ENCODE peak calls at places on chromosomes 5 and 9, in six cellular contexts. U is NCI-H1105; D is HS-5; A is heart left ventricle; V is GM19239; L is activated T-helper 1 cell treated with anti-CD3 and anti-CD28 coated beads, Interleukin-12 subunit alpha, Interleukin-12 subunit beta, Interleukin-2, Interleukin-4 antibody, amounts not matched to agents 30 ng/mL and 10 ng/mL and 1 ng/mL, durations not matched to agents 14 hours and 24 hours and 36 hours. R is an unnamed sample.

GRCh38 chr5:170296036-170296934 is 1.3 kb downstream of the LCP2 start:
- DNase-seq in U (no peak), D (no peak), A (no peak), V (no peak), L (no peak), R (no peak)

GRCh38 chr9:112241491-112241890 is 66.4 kb upstream of the SUSD1 start:
- DNase-seq in U (no peak), D (no peak), A (no peak), V (no peak), L (no peak), R (no peak)

GRCh38 chr9:109440797-109441287 is 57.3 kb downstream of the PTPN3 start:
- DNase-seq in U (peak; percentile 44), D (peak; percentile 76), A (no peak), V (peak; percentile 72), L (peak; percentile 71), R (peak; percentile 65)

GRCh38 chr5:2722901-2723300 is 28.6 kb downstream of the IRX2 start:
- DNase-seq in U (no peak), D (no peak), A (no peak), V (no peak), L (no peak), R (no peak)

GRCh38 chr9:16099901-16100300 is 547.1 kb downstream of the CCDC171 start:
- DNase-seq in U (no peak), D (no peak), A (no peak), V (no peak), L (no peak), R (no peak)

GRCh38 chr5:17670353-17670752 is 36.1 kb downstream of the TAF11L14 start:
- DNase-seq in U (no peak), D (no peak), A (no peak), V (no peak), L (no peak), R (no peak)

GRCh38 chr9:37949576-37949975 is 45.6 kb upstream of the SLC25A51 start:
- DNase-seq in U (no peak), D (no peak), A (no peak), V (no peak), L (no peak), R (no peak)

GRCh38 chr5:179224741-179225140 is 120.5 kb downstream of the ADAMTS2 start:
- DNase-seq in U (no peak), D (no peak), A (no peak), V (no peak), L (no peak), R (no peak)

GRCh38 chr9:20621553-20622329 is 558 bp downstream of the MLLT3 start:
- DNase-seq in U (peak; percentile 46), D (no peak), A (peak; percentile 82), V (no peak), L (peak; percentile 45), R (peak; percentile 41)

GRCh38 chr5:78497573-78498533 is 137.4 kb downstream of the SCAMP1 start:
- DNase-seq in U (no peak), D (no peak), A (no peak), V (no peak), L (no peak), R (no peak)

GRCh38 chr5:82275267-82275664 is 2.9 kb downstream of the RPS23 start:
- DNase-seq in U (no peak), D (no peak), A (no peak), V (no peak), L (no peak), R (no peak)

GRCh38 chr5:116038817-116039216 is 6.5 kb downstream of the ARL14EPL start:
- DNase-seq in U (no peak), D (no peak), A (no peak), V (no peak), L (no peak), R (peak; percentile 57)

GRCh38 chr5:17354265-17354664 is 136.8 kb downstream of the BASP1 start:
- DNase-seq in U (no peak), D (no peak), A (no peak), V (no peak), L (no peak), R (no peak)